ENCODE peak calls at places on chromosomes 16 and 17, in six cellular contexts. A is HAP-1, B is GM03348, N is cardiac muscle cell, H is uterus, I is putamen. F is an unnamed sample.

GRCh38 chr16:30602595-30603277 is 7.5 kb downstream of the ZNF689 start:
- DNase-seq in B (peak; percentile 25), I (no peak), A (no peak), H (no peak), N (no peak), F (no peak)

GRCh38 chr17:74389937-74390679 is 22.8 kb downstream of the GPR142 start:
- DNase-seq in I (no peak), H (no peak), N (no peak), A (no peak), B (no peak), F (no peak)

GRCh38 chr17:31249742-31250141 is 47.3 kb downstream of the OMG start:
- DNase-seq in N (no peak), B (no peak), H (no peak), A (no peak), I (peak; percentile 21), F (no peak)

GRCh38 chr17:62637809-62638208 is 10.3 kb downstream of the MRC2 start:
- DNase-seq in N (no peak), H (no peak), A (no peak), B (no peak), I (no peak), F (no peak)

GRCh38 chr16:85856585-85856984 is 42.4 kb upstream of the IRF8 start:
- DNase-seq in A (no peak), I (no peak), B (no peak), H (no peak), N (no peak), F (no peak)

GRCh38 chr16:21301168-21301894 is 23.2 kb upstream of the CRYM start:
- DNase-seq in B (peak; percentile 85), N (peak; percentile 70), A (peak; percentile 86), I (no peak), H (peak; percentile 70), F (peak; percentile 86)

GRCh38 chr16:88973007-88973410 is 4.0 kb downstream of the CBFA2T3 start:
- DNase-seq in I (no peak), H (no peak), B (no peak), N (no peak), A (no peak), F (peak; percentile 62)

GRCh38 chr16:23595951-23596720 is at the start of gene NDUFAB1:
- DNase-seq in B (peak; percentile 96), A (peak; percentile 75), I (peak; percentile 89), N (peak; percentile 90), H (peak; percentile 87), F (peak; percentile 96)

GRCh38 chr16:84340305-84341040 is 27.9 kb upstream of the ATP2C2 start:
- DNase-seq in I (no peak), H (no peak), N (peak; percentile 21), A (no peak), B (no peak), F (no peak)

GRCh38 chr16:55292491-55292890 is 31.5 kb upstream of the IRX6 start:
- DNase-seq in H (no peak), B (no peak), A (no peak), N (no peak), I (no peak), F (peak; percentile 49)

GRCh38 chr16:1296688-1297412 is 12.6 kb upstream of the UBE2I start:
- DNase-seq in H (no peak), I (no peak), N (no peak), B (no peak), A (no peak), F (no peak)

GRCh38 chr17:73226556-73227172 is 33.8 kb downstream of the COG1 start:
- DNase-seq in A (peak; percentile 49), N (peak; percentile 27), I (no peak), B (no peak), H (no peak), F (no peak)

GRCh38 chr17:46109603-46110189 is 83.5 kb downstream of the KANSL1 start:
- DNase-seq in B (no peak), N (no peak), I (no peak), A (no peak), H (no peak), F (no peak)

GRCh38 chr17:78820841-78821240 is 19.8 kb downstream of the USP36 start:
- DNase-seq in A (no peak), N (no peak), H (no peak), B (no peak), I (no peak), F (no peak)

GRCh38 chr16:31079342-31079944 is 5.2 kb downstream of the ZNF646 start:
- DNase-seq in I (no peak), A (no peak), B (no peak), N (no peak), H (no peak), F (no peak)

GRCh38 chr17:39624313-39624712 is 2.4 kb upstream of the PPP1R1B start:
- DNase-seq in I (peak; percentile 73), H (no peak), B (no peak), A (no peak), N (no peak), F (no peak)

GRCh38 chr16:66639091-66639885 is 34.8 kb downstream of the CMTM3 start:
- DNase-seq in I (no peak), N (peak; percentile 53), B (peak; percentile 57), A (peak; percentile 99), H (no peak), F (no peak)

GRCh38 chr16:75761111-75761510 is 34.8 kb upstream of the CPHXL start:
- DNase-seq in B (no peak), H (no peak), N (peak; percentile 53), A (no peak), I (no peak), F (no peak)

GRCh38 chr16:86874141-86874540 is 295.8 kb downstream of the FOXL1 start:
- DNase-seq in B (peak; percentile 68), I (no peak), H (no peak), A (no peak), N (peak; percentile 20), F (peak; percentile 78)

GRCh38 chr16:13402601-13403000 is 501.2 kb downstream of the SHISA9 start:
- DNase-seq in H (no peak), B (no peak), N (no peak), A (no peak), I (no peak), F (no peak)

GRCh38 chr16:27449434-27450188 is 47.6 kb downstream of the IL21R start:
- DNase-seq in I (no peak), H (no peak), B (no peak), N (no peak), A (no peak), F (no peak)

GRCh38 chr16:3718019-3718391 is 681 bp upstream of the TRAP1 start:
- DNase-seq in I (no peak), B (no peak), A (no peak), N (peak; percentile 4), H (no peak), F (no peak)

GRCh38 chr16:84959045-84959576 is 52.2 kb downstream of the ZDHHC7 start:
- DNase-seq in I (no peak), N (no peak), B (no peak), H (no peak), A (no peak), F (peak; percentile 49)

GRCh38 chr16:50655558-50656055 is 25.5 kb downstream of the SNX20 start:
- DNase-seq in A (no peak), H (no peak), I (no peak), N (no peak), B (no peak), F (no peak)

GRCh38 chr16:30395155-30395991 is at the start of gene ZNF48:
- DNase-seq in A (peak; percentile 82), B (peak; percentile 93), N (peak; percentile 94), I (peak; percentile 93), H (peak; percentile 86), F (peak; percentile 87)

GRCh38 chr16:53629151-53629550 is 74.5 kb downstream of the RPGRIP1L start:
- DNase-seq in I (no peak), H (no peak), A (no peak), B (no peak), N (no peak), F (no peak)

GRCh38 chr17:65674246-65675045 is 113.0 kb upstream of the AXIN2 start:
- DNase-seq in I (no peak), H (no peak), A (no peak), B (peak; percentile 24), N (peak; percentile 69), F (no peak)

GRCh38 chr16:10168258-10168657 is 14.0 kb downstream of the GRIN2A start:
- DNase-seq in N (no peak), B (no peak), I (peak; percentile 56), A (no peak), H (no peak), F (no peak)

GRCh38 chr17:21209511-21210175 is 4.3 kb downstream of the TMEM11 start:
- DNase-seq in N (no peak), I (no peak), B (peak; percentile 36), A (no peak), H (no peak), F (no peak)

GRCh38 chr17:12722282-12722681 is 56.6 kb downstream of the MYOCD start:
- DNase-seq in N (no peak), B (no peak), A (no peak), H (no peak), I (no peak), F (no peak)

GRCh38 chr16:47395733-47396503 is 64.9 kb downstream of the ITFG1 start:
- DNase-seq in A (no peak), I (no peak), H (no peak), N (no peak), B (no peak), F (no peak)

GRCh38 chr17:50332196-50332595 is 13.7 kb upstream of the XYLT2 start:
- DNase-seq in I (no peak), B (no peak), A (no peak), N (no peak), H (no peak), F (no peak)

GRCh38 chr16:86590501-86591144 is 12.3 kb downstream of the FOXL1 start:
- DNase-seq in H (no peak), N (peak; percentile 69), B (peak; percentile 72), A (no peak), I (no peak), F (no peak)

GRCh38 chr17:20988001-20988641 is 54.7 kb downstream of the USP22 start:
- DNase-seq in A (no peak), I (no peak), B (no peak), H (no peak), N (no peak), F (no peak)

GRCh38 chr17:27597783-27598320 is 33.1 kb upstream of the LGALS9 start:
- DNase-seq in N (no peak), I (no peak), A (no peak), H (no peak), B (no peak), F (no peak)

F was measured in iPS-NIHi11.